ENCODE peak calls at places on chromosome 18, in eight cellular contexts. O is Peyer's patch, C is heart left ventricle, L is transverse colon, U is heart right ventricle, M is left lung, V is right atrium auricular region, X is endothelial cell of umbilical vein. J is an unnamed sample. For H3K9me3, the result is how much of the 10 kb centered on the place peaks cover.

GRCh38 chr18:21257383-21257782 is 15.4 kb downstream of the GREB1L start:
- DNase-seq in O (no peak), C (no peak), L (no peak), U (no peak), M (no peak), V (no peak), X (no peak), J (no peak)

GRCh38 chr18:77622009-77622692 is 372.5 kb downstream of the GALR1 start:
- DNase-seq in O (no peak), C (no peak), L (no peak), U (no peak), M (no peak), V (no peak), X (no peak), J (no peak)

GRCh38 chr18:36697905-36698304 is 130.9 kb downstream of the TPGS2 start:
- DNase-seq in O (no peak), C (no peak), L (no peak), U (no peak), M (no peak), V (no peak), X (no peak), J (no peak)

GRCh38 chr18:10094608-10095137 is 180.9 kb downstream of the VAPA start:
- DNase-seq in O (no peak), C (no peak), L (no peak), U (no peak), M (no peak), V (no peak), X (no peak), J (no peak)

GRCh38 chr18:63016270-63016669 is 300.9 kb downstream of the PHLPP1 start:
- DNase-seq in O (peak), C (no peak), L (peak), U (no peak), M (no peak), V (no peak), X (peak), J (peak)

GRCh38 chr18:58580078-58580477 is 48.8 kb downstream of the ALPK2 start:
- DNase-seq in O (no peak), C (no peak), L (no peak), U (no peak), M (no peak), V (no peak), X (no peak), J (no peak)

GRCh38 chr18:76452357-76452756 is 42.7 kb downstream of the ZNF516 start:
- DNase-seq in O (no peak), C (peak), L (no peak), U (no peak), M (no peak), V (no peak), X (no peak), J (no peak)

GRCh38 chr18:1848716-1849115 is 722.6 kb downstream of the METTL4 start:
- DNase-seq in O (no peak), C (no peak), L (no peak), U (no peak), M (no peak), V (no peak), X (no peak), J (no peak)

GRCh38 chr18:57223160-57223870 is 76.4 kb downstream of the BOD1L2 start:
- DNase-seq in O (no peak), C (no peak), L (no peak), U (no peak), M (no peak), V (no peak), X (no peak), J (no peak)

GRCh38 chr18:70931942-70932814 is 643.3 kb downstream of the SOCS6 start:
- DNase-seq in O (no peak), C (no peak), L (no peak), U (no peak), M (no peak), V (no peak), X (peak), J (no peak)

GRCh38 chr18:58097127-58097906 is 53.3 kb downstream of the NEDD4L start:
- DNase-seq in O (no peak), C (no peak), L (no peak), U (no peak), M (no peak), V (no peak), X (peak), J (no peak)

GRCh38 chr18:8301427-8302172 is 307.6 kb upstream of the RAB12 start:
- DNase-seq in O (no peak), C (no peak), L (no peak), U (no peak), M (peak), V (no peak), X (no peak), J (no peak)

GRCh38 chr18:56641714-56642331 is 3.4 kb upstream of the TXNL1 start:
- DNase-seq in O (no peak), C (no peak), L (no peak), U (no peak), M (no peak), V (no peak), X (peak), J (no peak)

GRCh38 chr18:55592572-55592971 is 4.6 kb upstream of the TCF4 start:
- DNase-seq in O (no peak), C (no peak), L (no peak), U (no peak), M (no peak), V (no peak), X (peak), J (no peak)

GRCh38 chr18:6328624-6329016 is 86.1 kb downstream of the L3MBTL4 start:
- DNase-seq in O (no peak), C (no peak), L (no peak), U (no peak), M (no peak), V (no peak), X (no peak), J (no peak)

GRCh38 chr18:50080932-50081560 is 113.9 kb downstream of the MYO5B start:
- DNase-seq in O (no peak), C (no peak), L (no peak), U (no peak), M (no peak), V (no peak), X (no peak), J (no peak)

GRCh38 chr18:37565985-37566478 is 434 bp upstream of the CELF4 start:
- DNase-seq in O (no peak), C (peak), L (no peak), U (peak), M (peak), V (no peak), X (no peak), J (no peak)

GRCh38 chr18:12838178-12838634 is 45.8 kb downstream of the PTPN2 start:
- DNase-seq in O (no peak), C (no peak), L (peak), U (no peak), M (no peak), V (no peak), X (no peak), J (no peak)

GRCh38 chr18:45997689-45998088 is 30.6 kb upstream of the EPG5 start:
- DNase-seq in O (no peak), C (no peak), L (no peak), U (no peak), M (no peak), V (no peak), X (no peak), J (peak)

GRCh38 chr18:21167641-21168372 is 56.2 kb upstream of the ROCK1 start:
- DNase-seq in O (no peak), C (no peak), L (peak), U (no peak), M (no peak), V (no peak), X (no peak), J (no peak)

GRCh38 chr18:67511840-67512239 is 4.7 kb downstream of the DSEL start:
- DNase-seq in O (no peak), C (no peak), L (no peak), U (no peak), M (no peak), V (no peak), X (no peak), J (no peak)

GRCh38 chr18:67514901-67515540 is 1.5 kb downstream of the DSEL start:
- DNase-seq in O (no peak), C (no peak), L (no peak), U (no peak), M (no peak), V (no peak), X (peak), J (no peak)

GRCh38 chr18:67514465-67514864 is 2.1 kb downstream of the DSEL start:
- DNase-seq in O (no peak), C (no peak), L (no peak), U (no peak), M (no peak), V (no peak), X (no peak), J (no peak)

GRCh38 chr18:67510831-67511230 is 5.7 kb downstream of the DSEL start:
- DNase-seq in O (no peak), C (no peak), L (no peak), U (no peak), M (no peak), V (no peak), X (no peak), J (no peak)

DNA sequence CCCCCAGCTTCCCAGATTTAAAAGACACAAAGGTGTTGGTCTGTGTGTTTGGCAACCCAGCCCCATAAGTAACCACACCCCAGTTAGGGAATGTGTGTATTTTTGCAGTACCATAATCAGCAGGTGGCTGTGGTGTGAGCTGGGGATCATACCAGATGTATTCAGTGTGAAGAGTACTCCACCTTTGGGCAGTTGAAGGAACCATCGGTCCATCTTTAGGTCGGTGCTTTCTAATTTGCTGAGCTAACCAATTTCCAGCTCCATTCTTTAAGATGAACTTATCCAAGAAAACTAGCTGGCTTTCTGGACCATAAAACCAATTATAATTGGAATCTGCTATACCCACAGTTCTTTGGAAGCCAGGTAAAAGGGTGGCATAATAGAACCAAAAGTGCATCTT is 3.2 kb downstream of the DSEL start:
- DNase-seq in O (no peak), C (no peak), L (no peak), U (no peak), M (no peak), V (no peak), X (peak), J (no peak)
- H3K27ac ChIP-seq in O (no peak), C (no peak), L (no peak), U (no peak), M (no peak), V (no peak), X (no peak), J (no peak)

DNA sequence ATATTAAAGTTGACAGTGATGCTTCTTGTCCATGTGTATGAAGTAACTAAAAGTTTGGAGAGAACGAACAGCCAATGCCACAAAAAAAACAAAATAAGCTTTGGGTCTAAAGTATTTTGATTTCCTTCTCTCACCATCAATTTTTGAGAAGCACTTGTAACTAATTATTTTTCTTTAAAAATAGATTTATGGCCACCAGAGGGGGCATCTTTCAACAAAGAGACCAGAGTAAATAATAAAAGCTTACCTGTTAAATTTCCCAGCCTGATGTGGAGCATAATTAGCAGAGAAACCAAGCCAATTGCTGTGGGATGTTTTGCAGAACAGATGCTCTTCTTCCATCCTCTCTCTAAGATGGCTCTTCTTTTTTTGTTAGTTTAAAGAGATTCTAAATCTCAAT is 29.0 kb downstream of the LINC00305 start:
- DNase-seq in O (no peak), C (no peak), L (no peak), U (no peak), M (no peak), V (no peak), X (peak), J (no peak)
- TF ChIP-seq CTCF in O (no peak), C (peak), L (no peak), U (peak), M (no peak), V (no peak), X (no peak), J (no peak)

GRCh38 chr18:74427442-74428112 is 29.5 kb downstream of the DIPK1C start:
- DNase-seq in O (no peak), C (no peak), L (no peak), U (no peak), M (no peak), V (no peak), X (no peak), J (no peak)

GRCh38 chr18:74420926-74421325 is 36.2 kb downstream of the DIPK1C start:
- DNase-seq in O (no peak), C (no peak), L (no peak), U (no peak), M (no peak), V (no peak), X (no peak), J (no peak)

GRCh38 chr18:74430231-74430630 is 26.9 kb downstream of the DIPK1C start:
- DNase-seq in O (no peak), C (no peak), L (no peak), U (no peak), M (no peak), V (no peak), X (no peak), J (no peak)

GRCh38 chr18:74425161-74425560 is 31.9 kb downstream of the DIPK1C start:
- DNase-seq in O (no peak), C (no peak), L (no peak), U (no peak), M (no peak), V (no peak), X (no peak), J (no peak)

GRCh38 chr18:74425876-74426275 is 31.2 kb downstream of the DIPK1C start:
- DNase-seq in O (no peak), C (no peak), L (no peak), U (no peak), M (no peak), V (no peak), X (no peak), J (no peak)
- H3K9me3 ChIP-seq in O (under half), C (under half), L (under half), U (under half), M (under half), V (under half), X (under half), J (under half)

DNA sequence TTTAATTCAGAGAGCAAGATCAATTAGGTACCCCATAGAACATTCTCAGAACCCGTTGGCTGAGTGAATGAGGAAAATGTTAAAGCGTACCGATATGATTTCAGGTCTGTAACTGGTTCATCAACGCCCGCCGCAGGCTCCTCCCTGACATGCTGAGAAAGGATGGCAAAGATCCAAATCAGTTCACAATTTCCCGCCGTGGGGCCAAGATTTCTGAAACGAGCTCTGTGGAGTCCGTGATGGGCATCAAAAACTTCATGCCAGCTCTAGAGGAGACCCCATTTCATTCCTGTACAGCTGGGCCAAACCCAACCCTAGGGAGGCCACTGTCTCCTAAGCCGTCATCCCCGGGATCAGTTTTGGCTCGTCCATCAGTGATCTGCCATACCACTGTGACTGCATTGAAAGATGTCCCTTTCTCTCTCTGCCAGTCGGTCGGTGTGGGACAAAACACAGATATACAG is 7.3 kb downstream of the TGIF1 start:
- DNase-seq in O (no peak), C (no peak), L (peak), U (no peak), M (no peak), V (no peak), X (no peak), J (no peak)
- H3K27ac ChIP-seq in O (peak), C (no peak), L (peak), U (no peak), M (peak), V (no peak), X (no peak), J (no peak)

GRCh38 chr18:24404591-24404990 is 7.0 kb upstream of the OSBPL1A start:
- DNase-seq in O (no peak), C (no peak), L (no peak), U (no peak), M (no peak), V (no peak), X (no peak), J (no peak)

GRCh38 chr18:24398515-24398914 is 891 bp upstream of the OSBPL1A start:
- DNase-seq in O (no peak), C (no peak), L (peak), U (no peak), M (no peak), V (no peak), X (no peak), J (no peak)

GRCh38 chr18:24403076-24403475 is 5.5 kb upstream of the OSBPL1A start:
- DNase-seq in O (no peak), C (no peak), L (no peak), U (no peak), M (no peak), V (no peak), X (no peak), J (no peak)

GRCh38 chr18:24400587-24400986 is 3.0 kb upstream of the OSBPL1A start:
- DNase-seq in O (no peak), C (no peak), L (no peak), U (no peak), M (no peak), V (no peak), X (peak), J (no peak)

DNA sequence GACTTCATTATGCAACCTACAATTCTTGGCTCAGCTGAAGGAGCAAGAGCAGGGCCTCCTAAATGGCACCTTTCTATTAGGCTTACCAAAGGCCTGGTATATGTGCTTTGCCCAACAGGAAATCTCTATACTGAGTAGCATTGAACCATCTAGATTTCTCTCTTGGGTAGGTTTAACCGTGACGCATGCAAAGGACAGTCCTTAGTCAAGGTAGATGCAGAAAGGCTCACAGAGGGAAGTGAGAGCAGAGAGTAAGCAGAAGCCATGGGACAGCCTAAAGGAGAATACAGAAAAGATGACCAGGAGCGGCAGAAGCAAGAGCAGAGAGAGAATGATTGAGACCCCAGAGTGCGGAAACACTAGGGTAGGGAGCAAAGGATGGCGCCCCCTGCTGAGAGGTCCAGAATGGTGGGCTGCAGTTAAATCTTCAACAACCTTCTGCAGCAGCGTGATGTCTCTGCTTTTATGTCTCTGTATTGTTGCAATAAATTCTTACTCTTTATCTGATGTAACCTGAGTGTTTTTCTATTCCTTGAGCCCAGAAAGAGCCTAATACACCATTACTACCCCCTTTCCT is 4.7 kb upstream of the OSBPL1A start:
- DNase-seq in O (no peak), C (no peak), L (no peak), U (no peak), M (no peak), V (no peak), X (no peak), J (no peak)
- TF ChIP-seq CTCF in O (no peak), C (peak), L (no peak), U (peak), M (peak), V (no peak), X (peak), J (no peak)

GRCh38 chr18:23274638-23275482 is 139.6 kb downstream of the CABLES1 start:
- DNase-seq in O (no peak), C (no peak), L (no peak), U (no peak), M (no peak), V (no peak), X (no peak), J (no peak)

GRCh38 chr18:23276456-23276855 is 141.2 kb downstream of the CABLES1 start:
- DNase-seq in O (no peak), C (peak), L (no peak), U (peak), M (no peak), V (no peak), X (no peak), J (no peak)

GRCh38 chr18:23272498-23273232 is 137.4 kb downstream of the CABLES1 start:
- DNase-seq in O (no peak), C (no peak), L (no peak), U (no peak), M (no peak), V (no peak), X (no peak), J (no peak)

GRCh38 chr18:23270999-23271680 is 135.9 kb downstream of the CABLES1 start:
- DNase-seq in O (no peak), C (no peak), L (no peak), U (no peak), M (no peak), V (no peak), X (peak), J (no peak)

DNA sequence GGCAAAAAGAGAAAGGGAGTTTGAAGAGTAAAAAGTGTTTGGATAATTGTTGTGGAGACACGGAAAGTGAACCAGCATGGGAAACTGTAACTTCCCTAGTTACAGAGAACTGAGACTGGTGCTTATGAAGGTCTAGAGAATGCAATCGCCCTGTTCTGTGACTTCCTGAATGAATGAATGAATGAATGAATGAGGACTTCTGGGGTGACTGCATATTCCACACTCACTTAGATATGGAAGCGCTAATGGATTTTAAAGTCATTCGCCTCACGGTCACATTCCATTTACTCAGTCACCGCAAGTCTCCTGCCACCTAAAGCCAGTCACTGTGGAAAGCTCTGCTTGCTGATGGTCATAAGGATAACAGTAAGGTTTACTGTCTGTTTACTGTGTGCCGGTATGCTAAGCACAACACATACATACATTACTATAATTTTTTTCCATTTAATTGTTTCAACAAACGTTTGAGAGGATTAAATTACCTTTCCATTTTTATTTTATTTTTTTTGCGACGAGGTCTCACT is 138.2 kb downstream of the CABLES1 start:
- DNase-seq in O (no peak), C (no peak), L (no peak), U (no peak), M (no peak), V (no peak), X (no peak), J (no peak)
- H3K9me3 ChIP-seq in O (under half), C (under half), L (under half), U (under half), M (under half), V (under half), X (under half), J (under half)